ENCODE peak calls at places on chromosomes 5 and 9, in seven cellular contexts. N, D, P, X, Z, B and R are unnamed samples.

GRCh38 chr5:168747987-168748777 is 169.0 kb upstream of the PANK3 start:
- DNase-seq in P (peak), X (peak), D (peak), Z (peak), B (peak), N (no peak), R (peak)

GRCh38 chr5:150000990-150001659 is 586 bp downstream of the HMGXB3 start:
- DNase-seq in X (no peak), P (no peak), B (no peak), Z (peak), D (peak), N (no peak), R (no peak)

GRCh38 chr9:18921677-18922076 is 111.3 kb downstream of the SAXO1 start:
- DNase-seq in N (no peak), Z (no peak), B (no peak), P (no peak), X (no peak), D (no peak), R (no peak)

GRCh38 chr9:76873056-76873792 is 32.7 kb downstream of the PRUNE2 start:
- DNase-seq in P (no peak), D (no peak), Z (no peak), N (no peak), B (no peak), X (no peak), R (no peak)

GRCh38 chr5:55852503-55852902 is 1.3 kb downstream of the IL31RA start:
- DNase-seq in B (no peak), P (no peak), N (no peak), Z (no peak), X (no peak), D (no peak), R (no peak)

GRCh38 chr5:116372931-116373597 is 201.6 kb downstream of the SEMA6A start:
- DNase-seq in D (no peak), N (peak), P (no peak), X (no peak), Z (no peak), B (no peak), R (no peak)

GRCh38 chr9:88590558-88591146 is 55.7 kb downstream of the NXNL2 start:
- DNase-seq in N (no peak), B (no peak), D (no peak), P (peak), Z (no peak), X (peak), R (no peak)

GRCh38 chr9:98185611-98186171 is 6.7 kb downstream of the CORO2A start:
- DNase-seq in B (no peak), D (no peak), Z (no peak), X (no peak), N (no peak), P (no peak), R (no peak)

GRCh38 chr9:7186175-7186574 is 428.4 kb downstream of the KDM4C start:
- DNase-seq in B (no peak), P (peak), X (peak), Z (no peak), D (peak), N (no peak), R (peak)

GRCh38 chr5:53917095-53917494 is 356.7 kb downstream of the NDUFS4 start:
- DNase-seq in N (no peak), X (no peak), B (no peak), Z (no peak), P (no peak), D (no peak), R (no peak)

GRCh38 chr5:83408719-83409118 is 62.8 kb upstream of the VCAN start:
- DNase-seq in X (no peak), D (no peak), N (no peak), Z (no peak), B (no peak), P (no peak), R (no peak)

GRCh38 chr5:2755811-2756210 is 4.3 kb upstream of the IRX2 start:
- DNase-seq in B (no peak), P (no peak), X (no peak), Z (no peak), D (no peak), N (no peak), R (no peak)

GRCh38 chr5:468401-468800 is 25.4 kb downstream of the EXOC3 start:
- DNase-seq in B (no peak), N (no peak), D (no peak), Z (no peak), X (no peak), P (no peak), R (no peak)

GRCh38 chr9:21988056-21988990 is 5.9 kb downstream of the CDKN2A start:
- DNase-seq in Z (no peak), X (no peak), N (no peak), D (no peak), B (no peak), P (no peak), R (no peak)

GRCh38 chr5:156922207-156922792 is 40.7 kb downstream of the TIMD4 start:
- DNase-seq in N (peak), B (no peak), Z (no peak), X (no peak), D (no peak), P (no peak), R (no peak)

GRCh38 chr9:126522957-126523356 is 90.8 kb upstream of the LMX1B start:
- DNase-seq in P (no peak), Z (peak), N (no peak), X (no peak), D (no peak), B (no peak), R (no peak)

GRCh38 chr5:71891406-71891805 is 172.3 kb downstream of the CARTPT start:
- DNase-seq in X (no peak), N (no peak), B (no peak), Z (no peak), P (no peak), D (no peak), R (no peak)

GRCh38 chr5:36059571-36060515 is 6.8 kb downstream of the UGT3A2 start:
- DNase-seq in X (no peak), P (no peak), Z (no peak), N (no peak), B (no peak), D (no peak), R (no peak)

GRCh38 chr9:114911167-114911821 is 19.1 kb downstream of the TNFSF8 start:
- DNase-seq in P (no peak), Z (peak), B (no peak), D (peak), N (no peak), X (peak), R (no peak)

DNA sequence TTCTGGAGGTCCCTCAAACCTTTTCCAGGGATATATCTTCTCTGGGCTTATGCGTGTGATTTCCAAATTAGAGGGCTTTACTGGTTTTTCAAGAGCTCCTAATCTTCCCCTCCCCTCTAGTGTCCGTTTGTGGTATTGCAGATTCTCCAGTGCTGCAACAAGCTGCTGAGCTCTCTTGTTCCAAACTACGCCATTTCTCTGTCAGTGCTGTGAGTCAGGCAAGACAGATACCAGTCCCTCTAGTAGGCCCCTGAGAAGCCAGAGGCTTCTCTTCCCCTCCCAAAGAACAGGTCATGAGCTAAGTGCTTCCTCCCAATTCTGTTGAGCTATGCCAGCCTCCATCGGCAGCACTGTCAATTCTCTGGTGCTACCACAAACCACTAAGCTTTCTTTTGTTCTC is 149.5 kb downstream of the FANCC start:
- DNase-seq in D (peak), N (no peak), B (peak), X (peak), Z (peak), P (peak), R (peak)
- TF ChIP-seq SIN3A in D (no peak), N (no peak), B (no peak), X (no peak), Z (no peak), P (no peak), R (no peak)

DNA sequence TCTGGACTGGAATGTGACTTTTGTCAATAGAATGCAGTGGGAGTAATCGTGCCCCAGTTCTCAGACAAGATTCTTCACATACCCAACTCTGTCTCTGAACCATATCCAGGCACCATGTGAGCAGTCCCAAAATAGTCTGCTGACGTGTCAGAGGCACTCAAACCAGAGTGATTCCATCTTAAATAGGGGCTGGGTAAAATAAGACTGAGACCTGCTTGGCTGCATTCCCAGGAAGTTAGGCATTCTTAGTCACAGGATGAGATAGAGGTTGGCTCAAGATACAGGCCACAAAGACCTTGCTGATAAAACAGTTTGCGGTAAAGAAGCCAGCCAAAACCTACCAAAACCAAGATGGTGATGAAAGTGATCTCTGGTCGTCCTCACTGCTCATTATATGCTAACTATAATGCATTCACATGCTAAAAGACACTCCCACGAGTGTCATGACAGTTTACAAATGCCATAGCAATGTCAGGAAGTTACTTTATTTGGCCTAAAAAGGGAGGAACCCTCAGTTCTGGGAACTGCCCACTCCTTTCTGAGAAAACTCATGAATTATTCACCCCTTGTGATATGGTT is 16.9 kb upstream of the PLCXD3 start:
- DNase-seq in B (peak), N (no peak), P (no peak), D (no peak), X (no peak), Z (no peak), R (peak)
- TF ChIP-seq SIN3A in B (no peak), N (no peak), P (no peak), D (no peak), X (no peak), Z (no peak), R (no peak)

GRCh38 chr5:10145922-10146321 is 103.8 kb downstream of the ATPSCKMT start:
- DNase-seq in B (peak), X (peak), Z (peak), N (peak), D (no peak), P (no peak), R (peak)
- TF ChIP-seq SIN3A in B (no peak), X (no peak), Z (no peak), N (no peak), D (no peak), P (no peak), R (no peak)

DNA sequence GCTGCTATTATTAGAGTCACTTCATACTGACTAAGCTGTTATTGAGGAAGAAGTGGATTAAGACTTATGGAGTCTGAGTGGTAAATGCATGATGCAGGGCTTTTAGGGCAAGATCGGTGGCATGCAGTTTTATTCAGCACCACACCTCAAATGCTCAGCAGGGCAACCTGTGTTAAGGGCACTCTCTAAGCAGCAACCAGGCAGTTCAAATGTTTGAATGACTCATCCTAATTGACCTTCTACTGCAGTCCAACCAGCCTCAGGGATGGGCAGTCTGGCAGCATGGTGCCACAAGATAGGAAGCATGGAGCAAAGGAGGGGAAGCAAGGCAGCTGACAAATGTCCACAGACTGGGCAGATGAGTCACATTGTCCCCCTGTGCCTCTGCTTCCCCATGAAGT is 80.2 kb upstream of the MIER3 start:
- DNase-seq in D (no peak), P (no peak), B (no peak), X (peak), N (no peak), Z (no peak), R (peak)
- TF ChIP-seq SIN3A in D (no peak), P (no peak), B (no peak), X (no peak), N (no peak), Z (no peak), R (peak)

GRCh38 chr5:155103164-155103563 is 89.6 kb downstream of the KIF4B start:
- DNase-seq in Z (peak), D (no peak), X (no peak), N (no peak), B (no peak), P (no peak), R (no peak)
- TF ChIP-seq SIN3A in Z (no peak), D (no peak), X (no peak), N (no peak), B (no peak), P (no peak), R (no peak)

DNA sequence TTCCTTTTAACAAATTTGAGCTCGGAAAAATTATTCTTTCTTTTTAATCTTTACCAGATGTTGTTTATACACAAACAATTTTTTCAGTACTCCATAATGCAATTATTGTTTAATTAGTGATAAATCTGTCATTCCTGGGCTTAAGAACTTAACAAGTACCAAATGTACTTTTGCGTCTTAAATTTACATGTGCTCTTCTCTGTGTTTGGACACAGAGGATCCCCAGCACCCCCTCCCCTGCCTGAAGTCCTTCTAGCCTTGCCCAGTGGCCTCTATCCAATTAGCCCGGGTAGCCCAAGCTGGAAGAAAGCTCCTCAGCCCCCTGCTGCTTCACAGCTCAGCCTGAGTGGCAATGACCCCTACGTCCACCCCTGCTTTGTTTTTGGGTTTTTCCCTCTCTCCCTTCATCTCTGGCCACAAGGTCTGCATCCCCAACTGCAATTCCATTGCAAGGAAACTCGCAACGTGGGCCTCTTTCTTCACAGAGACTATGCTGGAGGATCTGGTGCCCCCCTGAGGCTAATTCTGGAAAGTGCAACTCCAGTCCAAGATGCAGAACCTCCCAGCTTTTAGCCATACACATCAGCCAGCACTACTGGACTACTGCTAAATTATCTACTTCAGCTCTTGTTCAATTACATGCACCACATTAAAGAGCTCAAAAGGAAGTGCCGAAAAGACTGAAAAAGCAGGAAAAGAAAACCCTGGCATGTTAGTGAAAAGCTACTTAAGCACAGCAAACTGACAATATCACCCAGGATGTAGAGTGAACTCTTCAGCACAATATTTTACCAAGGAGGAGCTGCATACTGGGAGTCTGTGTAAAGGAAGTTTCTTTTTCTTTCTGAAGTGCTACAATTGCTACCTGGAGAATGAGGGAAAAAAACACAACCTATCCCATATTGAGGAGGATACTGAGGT is 186.2 kb downstream of the FANCC start:
- DNase-seq in B (peak), Z (peak), P (no peak), D (peak), N (no peak), X (peak), R (peak)
- TF ChIP-seq SIN3A in B (no peak), Z (no peak), P (no peak), D (no peak), N (no peak), X (no peak), R (no peak)